ENCODE peak calls at places on chromosomes 16 and 17, in five cellular contexts. F is endothelial cell of umbilical vein; P is colonic mucosa; X is CD4-positive, alpha-beta memory T cell; R is psoas muscle. G is an unnamed sample. For H3K36me3, the result is how much of the 10 kb centered on the place peaks cover.

GRCh38 chr16:85995591-85996461 is 96.9 kb downstream of the IRF8 start:
- DNase-seq in F (no peak), P (no peak), X (no peak), R (no peak), G (no peak)

GRCh38 chr16:10180771-10181163 is 1.5 kb downstream of the GRIN2A start:
- DNase-seq in F (no peak), P (peak), X (no peak), R (no peak), G (no peak)

GRCh38 chr17:42832934-42833770 is at the start of gene PSME3:
- DNase-seq in F (peak), P (peak), X (peak), R (peak), G (peak)

GRCh38 chr16:24289301-24289700 is 33.2 kb downstream of the CACNG3 start:
- DNase-seq in F (no peak), P (no peak), X (no peak), R (no peak), G (no peak)

GRCh38 chr17:50037321-50038107 is 18.4 kb upstream of the ITGA3 start:
- DNase-seq in F (no peak), P (peak), X (no peak), R (no peak), G (peak)

GRCh38 chr16:50338371-50339231 is 30.2 kb downstream of the BRD7 start:
- DNase-seq in F (no peak), P (no peak), X (peak), R (no peak), G (no peak)

GRCh38 chr17:76371656-76372628 is 12.5 kb upstream of the SPHK1 start:
- DNase-seq in F (peak), P (no peak), X (no peak), R (no peak), G (peak)

GRCh38 chr16:86077243-86077940 is 178.4 kb downstream of the IRF8 start:
- DNase-seq in F (no peak), P (no peak), X (no peak), R (no peak), G (no peak)

GRCh38 chr16:11743308-11744074 is 834 bp upstream of the TXNDC11 start:
- DNase-seq in F (peak), P (peak), X (peak), R (peak), G (peak)

GRCh38 chr16:10965440-10966039 is 21.2 kb downstream of the CLEC16A start:
- DNase-seq in F (no peak), P (no peak), X (no peak), R (no peak), G (no peak)

GRCh38 chr17:46010597-46011186 is 11.6 kb downstream of the STH start:
- DNase-seq in F (no peak), P (no peak), X (no peak), R (no peak), G (no peak)

GRCh38 chr16:89473791-89474414 is 16.5 kb downstream of the ANKRD11 start:
- DNase-seq in F (no peak), P (no peak), X (no peak), R (peak), G (peak)

GRCh38 chr17:44610871-44611270 is 45.4 kb upstream of the MEIOC start:
- DNase-seq in F (peak), P (no peak), X (no peak), R (no peak), G (no peak)

GRCh38 chr16:71537643-71538042 is 11.4 kb downstream of the CHST4 start:
- DNase-seq in F (peak), P (peak), X (peak), R (no peak), G (peak)

GRCh38 chr17:19461139-19461538 is 50.1 kb downstream of the RNF112 start:
- DNase-seq in F (no peak), P (peak), X (no peak), R (no peak), G (no peak)

GRCh38 chr16:51630051-51630450 is 479.0 kb upstream of the SALL1 start:
- DNase-seq in F (no peak), P (no peak), X (no peak), R (no peak), G (no peak)

GRCh38 chr17:7058831-7059447 is 15.0 kb upstream of the SLC16A11 start:
- DNase-seq in F (peak), P (no peak), X (no peak), R (no peak), G (peak)

GRCh38 chr17:19538095-19539039 is 4.7 kb downstream of the SLC47A1 start:
- DNase-seq in F (no peak), P (no peak), X (no peak), R (peak), G (no peak)

GRCh38 chr17:55726440-55726839 is 3.8 kb upstream of the TMEM100 start:
- DNase-seq in F (peak), P (peak), X (no peak), R (peak), G (peak)

GRCh38 chr17:47993031-47993546 is 22.2 kb downstream of the CDK5RAP3 start:
- DNase-seq in F (no peak), P (no peak), X (no peak), R (no peak), G (no peak)

GRCh38 chr16:76193851-76194620 is 83.2 kb upstream of the CNTNAP4 start:
- DNase-seq in F (no peak), P (no peak), X (no peak), R (no peak), G (no peak)

GRCh38 chr17:56499799-56500388 is 93.6 kb upstream of the NOG start:
- DNase-seq in F (peak), P (no peak), X (no peak), R (no peak), G (peak)

DNA sequence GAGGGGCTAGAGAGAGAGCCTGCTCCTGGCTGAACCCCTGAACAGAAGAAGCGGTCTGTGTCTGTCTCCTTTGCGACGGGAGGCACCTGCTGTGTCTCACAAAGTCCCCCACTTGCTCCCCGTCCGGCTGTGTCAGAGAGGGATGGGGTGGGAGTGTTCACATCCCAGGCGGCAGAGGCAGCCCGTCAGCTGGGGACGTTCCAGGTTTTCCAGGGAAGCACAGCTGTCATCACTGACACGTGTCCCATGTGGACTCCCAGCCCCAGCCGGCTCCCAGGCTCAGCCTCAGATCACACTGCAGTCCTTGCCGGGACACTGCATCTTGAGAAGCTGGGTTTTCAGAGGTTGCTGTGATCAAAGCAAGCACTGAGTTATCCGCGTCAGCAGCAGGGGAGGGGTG is 1.6 kb downstream of the TELO2 start:
- DNase-seq in F (no peak), P (no peak), X (no peak), R (peak), G (no peak)
- H3K27ac ChIP-seq in F (no peak), P (no peak), X (no peak), R (peak), G (no peak)

GRCh38 chr17:4583796-4584124 is 569 bp upstream of the SMTNL2 start:
- DNase-seq in F (peak), P (no peak), X (no peak), R (peak), G (no peak)
- H3K4me3 ChIP-seq in F (no peak), P (peak), X (no peak), R (peak), G (no peak)

DNA sequence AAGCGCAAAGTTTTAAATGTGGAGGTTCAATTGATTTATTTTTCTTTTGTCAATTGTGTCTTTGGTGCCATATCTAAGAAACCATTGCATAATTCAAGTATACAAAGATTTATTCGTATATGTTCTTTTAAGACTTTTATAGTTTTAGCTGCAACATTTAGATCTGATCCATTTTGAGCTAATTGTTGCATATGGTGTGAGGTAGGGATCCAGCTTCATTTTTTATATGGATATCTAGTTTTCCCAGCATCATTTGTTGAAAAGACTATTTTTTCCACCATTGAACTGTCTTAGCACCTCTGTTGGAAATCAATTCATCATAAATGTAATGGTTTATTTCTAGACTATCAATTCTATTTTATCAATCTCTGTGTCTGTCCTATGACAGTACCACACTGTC is 2.1 kb upstream of the CCR7 start:
- DNase-seq in F (no peak), P (no peak), X (no peak), R (no peak), G (no peak)
- H3K36me3 ChIP-seq in F (under half), P (under half), X (under half), R (under half), G (under half)

DNA sequence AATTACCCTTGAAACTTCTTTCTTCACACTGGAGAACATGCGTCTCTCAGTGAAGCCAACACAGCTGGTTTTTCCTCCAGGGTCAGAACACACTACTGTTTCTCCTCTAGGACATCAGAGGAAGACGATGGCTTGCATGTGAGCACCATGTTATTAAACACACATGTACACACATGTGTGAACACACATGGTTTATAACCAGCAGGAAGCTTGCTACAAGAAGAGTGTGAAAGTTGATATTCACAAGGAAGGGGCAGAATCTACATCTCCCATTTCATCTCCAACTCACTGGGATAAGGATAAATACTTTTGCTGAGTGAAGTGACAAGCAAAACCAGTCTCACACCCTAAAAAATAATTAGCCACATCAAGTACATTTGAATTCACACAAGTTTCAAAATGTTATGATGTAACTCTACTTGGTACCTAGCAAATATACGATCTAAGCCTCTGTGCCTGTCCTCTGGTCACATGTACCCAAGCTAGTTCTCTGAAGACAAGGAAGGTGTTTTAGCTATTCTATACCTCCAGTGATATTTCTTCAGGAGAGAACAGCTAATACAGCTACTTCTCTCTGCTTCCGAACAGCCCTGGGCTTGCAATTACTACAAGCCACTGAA is 127.7 kb downstream of the PARN start:
- DNase-seq in F (no peak), P (no peak), X (no peak), R (no peak), G (no peak)
- H3K27ac ChIP-seq in F (no peak), P (peak), X (no peak), R (peak), G (peak)

G was measured in brain microvascular endothelial cell.